ENCODE peak calls at places on chromosome 21, in eight cellular contexts. One of them, this sample, is unnamed.

GRCh38 chr21:39676054-39676771 is 63.5 kb downstream of the B3GALT5 start:
- DNase-seq in substantia nigra: no peak
- DNase-seq in effector memory CD8-positive, alpha-beta T cell: peak
- DNase-seq in AG04450: no peak
- DNase-seq in stimulated activated effector memory CD8-positive, alpha-beta T cell treated with anti-CD3 and anti-CD28 coated beads, Interleukin-12 subunit alpha, Interleukin-12 subunit beta, amount 100 ng/mL, for 72 hours: no peak
- DNase-seq in NCI-H510A treated with DMSO at 0.1 percent for 48 hours: peak
- DNase-seq in prostate gland: peak
- DNase-seq in NAMALWA: no peak
- DNase-seq in this sample: peak

GRCh38 chr21:36584980-36585940 is 105.3 kb upstream of the CLDN14 start:
- DNase-seq in prostate gland: peak
- DNase-seq in stimulated activated effector memory CD8-positive, alpha-beta T cell treated with anti-CD3 and anti-CD28 coated beads, Interleukin-12 subunit alpha, Interleukin-12 subunit beta, amount 100 ng/mL, for 72 hours: no peak
- DNase-seq in effector memory CD8-positive, alpha-beta T cell: no peak
- DNase-seq in NCI-H510A treated with DMSO at 0.1 percent for 48 hours: no peak
- DNase-seq in AG04450: no peak
- DNase-seq in NAMALWA: peak
- DNase-seq in substantia nigra: no peak
- DNase-seq in this sample: no peak

GRCh38 chr21:44630440-44630839 is 3.5 kb downstream of the KRTAP10-9 start:
- DNase-seq in effector memory CD8-positive, alpha-beta T cell: no peak
- DNase-seq in stimulated activated effector memory CD8-positive, alpha-beta T cell treated with anti-CD3 and anti-CD28 coated beads, Interleukin-12 subunit alpha, Interleukin-12 subunit beta, amount 100 ng/mL, for 72 hours: no peak
- DNase-seq in substantia nigra: no peak
- DNase-seq in NCI-H510A treated with DMSO at 0.1 percent for 48 hours: no peak
- DNase-seq in AG04450: no peak
- DNase-seq in NAMALWA: no peak
- DNase-seq in prostate gland: no peak
- DNase-seq in this sample: no peak

GRCh38 chr21:45996311-45997204 is 15.0 kb downstream of the COL6A1 start:
- DNase-seq in substantia nigra: no peak
- DNase-seq in NAMALWA: no peak
- DNase-seq in NCI-H510A treated with DMSO at 0.1 percent for 48 hours: no peak
- DNase-seq in stimulated activated effector memory CD8-positive, alpha-beta T cell treated with anti-CD3 and anti-CD28 coated beads, Interleukin-12 subunit alpha, Interleukin-12 subunit beta, amount 100 ng/mL, for 72 hours: no peak
- DNase-seq in effector memory CD8-positive, alpha-beta T cell: no peak
- DNase-seq in AG04450: no peak
- DNase-seq in prostate gland: no peak
- DNase-seq in this sample: no peak

GRCh38 chr21:41947596-41948403 is 6.0 kb downstream of the C2CD2 start:
- DNase-seq in prostate gland: no peak
- DNase-seq in AG04450: no peak
- DNase-seq in stimulated activated effector memory CD8-positive, alpha-beta T cell treated with anti-CD3 and anti-CD28 coated beads, Interleukin-12 subunit alpha, Interleukin-12 subunit beta, amount 100 ng/mL, for 72 hours: no peak
- DNase-seq in NCI-H510A treated with DMSO at 0.1 percent for 48 hours: no peak
- DNase-seq in NAMALWA: no peak
- DNase-seq in effector memory CD8-positive, alpha-beta T cell: no peak
- DNase-seq in substantia nigra: peak
- DNase-seq in this sample: peak

GRCh38 chr21:42218836-42219605 is at the start of gene ABCG1:
- DNase-seq in substantia nigra: peak
- DNase-seq in NAMALWA: peak
- DNase-seq in NCI-H510A treated with DMSO at 0.1 percent for 48 hours: peak
- DNase-seq in AG04450: no peak
- DNase-seq in prostate gland: peak
- DNase-seq in effector memory CD8-positive, alpha-beta T cell: peak
- DNase-seq in stimulated activated effector memory CD8-positive, alpha-beta T cell treated with anti-CD3 and anti-CD28 coated beads, Interleukin-12 subunit alpha, Interleukin-12 subunit beta, amount 100 ng/mL, for 72 hours: peak
- DNase-seq in this sample: peak

GRCh38 chr21:42227909-42228708 is 9.2 kb downstream of the ABCG1 start:
- DNase-seq in prostate gland: peak
- DNase-seq in effector memory CD8-positive, alpha-beta T cell: peak
- DNase-seq in NCI-H510A treated with DMSO at 0.1 percent for 48 hours: peak
- DNase-seq in NAMALWA: peak
- DNase-seq in stimulated activated effector memory CD8-positive, alpha-beta T cell treated with anti-CD3 and anti-CD28 coated beads, Interleukin-12 subunit alpha, Interleukin-12 subunit beta, amount 100 ng/mL, for 72 hours: peak
- DNase-seq in substantia nigra: peak
- DNase-seq in AG04450: peak
- DNase-seq in this sample: peak

GRCh38 chr21:36547464-36547863 is 67.5 kb upstream of the CLDN14 start:
- DNase-seq in NCI-H510A treated with DMSO at 0.1 percent for 48 hours: no peak
- DNase-seq in stimulated activated effector memory CD8-positive, alpha-beta T cell treated with anti-CD3 and anti-CD28 coated beads, Interleukin-12 subunit alpha, Interleukin-12 subunit beta, amount 100 ng/mL, for 72 hours: no peak
- DNase-seq in substantia nigra: no peak
- DNase-seq in NAMALWA: no peak
- DNase-seq in AG04450: no peak
- DNase-seq in effector memory CD8-positive, alpha-beta T cell: no peak
- DNase-seq in prostate gland: no peak
- DNase-seq in this sample: no peak